ENCODE peak calls at places on chromosomes 16 and 17, in four cellular contexts. M is endothelial cell, O is hepatocyte, D is ovary. K is an unnamed sample.

GRCh38 chr16:31350275-31351005 is 4.5 kb upstream of the ITGAX start:
- DNase-seq in M (no peak), O (no peak), D (no peak), K (no peak)

GRCh38 chr17:9389116-9389515 is 186.5 kb downstream of the STX8 start:
- DNase-seq in M (no peak), O (peak; percentile 47), D (no peak), K (peak; percentile 71)

GRCh38 chr17:60720763-60721531 is 43.3 kb downstream of the BCAS3 start:
- DNase-seq in M (peak; percentile 56), O (peak; percentile 83), D (no peak), K (peak; percentile 47)

GRCh38 chr16:81094771-81095251 is 1.4 kb downstream of the GCSH start:
- DNase-seq in M (no peak), O (no peak), D (peak; percentile 17), K (no peak)

GRCh38 chr17:75855310-75856061 is at the start of gene WBP2:
- DNase-seq in M (peak; percentile 94), O (peak; percentile 100), D (peak; percentile 98), K (peak; percentile 100)

GRCh38 chr16:3961449-3961849 is 80.9 kb upstream of the CREBBP start:
- DNase-seq in M (no peak), O (no peak), D (no peak), K (peak; percentile 28)

GRCh38 chr17:65374966-65375365 is 186.5 kb downstream of the AXIN2 start:
- DNase-seq in M (no peak), O (no peak), D (no peak), K (no peak)

GRCh38 chr17:72575542-72576233 is 454.9 kb downstream of the SOX9 start:
- DNase-seq in M (no peak), O (no peak), D (no peak), K (no peak)

GRCh38 chr17:38867179-38867994 is 2.5 kb upstream of the LASP1 start:
- DNase-seq in M (peak; percentile 74), O (peak; percentile 81), D (peak; percentile 68), K (peak; percentile 82)

GRCh38 chr16:65793781-65794180 is 572.7 kb upstream of the CDH5 start:
- DNase-seq in M (no peak), O (no peak), D (no peak), K (no peak)

GRCh38 chr16:30927789-30928378 is 4.5 kb downstream of the FBXL19 start:
- DNase-seq in M (no peak), O (peak; percentile 71), D (peak; percentile 53), K (peak; percentile 68)

GRCh38 chr16:67962135-67962534 is 6.3 kb downstream of the SLC12A4 start:
- DNase-seq in M (no peak), O (no peak), D (no peak), K (no peak)

GRCh38 chr16:57748596-57748995 is 13.0 kb downstream of the KATNB1 start:
- DNase-seq in M (no peak), O (no peak), D (no peak), K (no peak)

GRCh38 chr16:88703486-88704309 is 2.5 kb downstream of the RNF166 start:
- DNase-seq in M (no peak), O (no peak), D (no peak), K (no peak)

GRCh38 chr16:87380875-87381274 is 2.7 kb downstream of the FBXO31 start:
- DNase-seq in M (no peak), O (no peak), D (no peak), K (no peak)